ENCODE peak calls at places on chromosomes 11 and 22, in four cellular contexts. One of them, this sample, is unnamed.

GRCh38 chr22:49793296-49793695 is 34.4 kb downstream of the BRD1 start:
- DNase-seq in NCI-H69: no peak
- DNase-seq in nucleus accumbens: no peak
- DNase-seq in OCI-LY7: no peak
- DNase-seq in this sample: peak

GRCh38 chr11:134785660-134786284 is 373.7 kb upstream of the B3GAT1 start:
- DNase-seq in OCI-LY7: no peak
- DNase-seq in NCI-H69: no peak
- DNase-seq in nucleus accumbens: no peak
- DNase-seq in this sample: no peak

GRCh38 chr11:60951909-60952741 is at the start of gene SLC15A3:
- DNase-seq in NCI-H69: no peak
- DNase-seq in OCI-LY7: peak
- DNase-seq in nucleus accumbens: no peak
- DNase-seq in this sample: no peak

GRCh38 chr11:24422371-24422770 is 74.5 kb upstream of the LUZP2 start:
- DNase-seq in NCI-H69: no peak
- DNase-seq in nucleus accumbens: no peak
- DNase-seq in OCI-LY7: no peak
- DNase-seq in this sample: no peak

GRCh38 chr11:13329670-13330401 is 52.2 kb downstream of the BMAL1 start:
- DNase-seq in OCI-LY7: no peak
- DNase-seq in nucleus accumbens: no peak
- DNase-seq in NCI-H69: peak
- DNase-seq in this sample: no peak

GRCh38 chr11:6067502-6067901 is 36.9 kb upstream of the OR56A1 start:
- DNase-seq in NCI-H69: no peak
- DNase-seq in OCI-LY7: no peak
- DNase-seq in nucleus accumbens: no peak
- DNase-seq in this sample: no peak

GRCh38 chr11:117584056-117584830 is 212.8 kb downstream of the DSCAML1 start:
- DNase-seq in OCI-LY7: no peak
- DNase-seq in NCI-H69: no peak
- DNase-seq in nucleus accumbens: no peak
- DNase-seq in this sample: no peak

GRCh38 chr11:77075425-77075905 is 8.7 kb downstream of the CAPN5 start:
- DNase-seq in OCI-LY7: no peak
- DNase-seq in nucleus accumbens: no peak
- DNase-seq in NCI-H69: peak
- DNase-seq in this sample: no peak

GRCh38 chr11:69212121-69213110 is 56.7 kb downstream of the SMIM38 start:
- DNase-seq in NCI-H69: no peak
- DNase-seq in OCI-LY7: no peak
- DNase-seq in nucleus accumbens: no peak
- DNase-seq in this sample: no peak

GRCh38 chr22:31650391-31650790 is 11.6 kb downstream of the PISD start:
- DNase-seq in NCI-H69: no peak
- DNase-seq in OCI-LY7: no peak
- DNase-seq in nucleus accumbens: no peak
- DNase-seq in this sample: no peak

GRCh38 chr11:104090767-104091166 is 54.3 kb downstream of the DDI1 start:
- DNase-seq in OCI-LY7: no peak
- DNase-seq in NCI-H69: no peak
- DNase-seq in nucleus accumbens: no peak
- DNase-seq in this sample: no peak

GRCh38 chr11:96134622-96135021 is 208.4 kb downstream of the MAML2 start:
- DNase-seq in NCI-H69: no peak
- DNase-seq in OCI-LY7: no peak
- DNase-seq in nucleus accumbens: no peak
- DNase-seq in this sample: no peak

GRCh38 chr11:12199231-12199948 is 89.0 kb downstream of the MICAL2 start:
- DNase-seq in NCI-H69: peak
- DNase-seq in OCI-LY7: no peak
- DNase-seq in nucleus accumbens: no peak
- DNase-seq in this sample: no peak

GRCh38 chr11:43573233-43573632 is 107.3 kb upstream of the HSD17B12 start:
- DNase-seq in NCI-H69: peak
- DNase-seq in OCI-LY7: peak
- DNase-seq in nucleus accumbens: no peak
- DNase-seq in this sample: no peak